ENCODE peak calls at places on chromosomes 16 and 17, in nine cellular contexts. B, T, L, X, C, E, S, J and G are unnamed samples. For H3K4me1 and H3K9me3, the result is how much of the 10 kb centered on the place peaks cover.

GRCh38 chr16:19294156-19294649 is 8.7 kb downstream of the CLEC19A start:
- DNase-seq in B (no peak), T (peak), L (peak), X (no peak), C (peak), E (peak), S (no peak), J (no peak), G (peak)

GRCh38 chr17:50843150-50843905 is 7.9 kb downstream of the WFIKKN2 start:
- DNase-seq in B (no peak), T (no peak), L (no peak), X (no peak), C (peak), E (no peak), S (no peak), J (no peak), G (no peak)

GRCh38 chr17:32881054-32881453 is 4.1 kb upstream of the MYO1D start:
- DNase-seq in B (no peak), T (no peak), L (no peak), X (no peak), C (no peak), E (no peak), S (no peak), J (peak), G (no peak)

GRCh38 chr17:50206604-50207293 is 5.3 kb upstream of the COL1A1 start:
- DNase-seq in B (peak), T (peak), L (no peak), X (peak), C (no peak), E (peak), S (peak), J (peak), G (peak)

GRCh38 chr17:57606111-57606875 is 138.8 kb downstream of the CCDC182 start:
- DNase-seq in B (no peak), T (no peak), L (no peak), X (no peak), C (peak), E (no peak), S (no peak), J (no peak), G (no peak)

GRCh38 chr17:41873559-41874292 is 8.5 kb upstream of the KLHL11 start:
- DNase-seq in B (no peak), T (no peak), L (no peak), X (no peak), C (no peak), E (no peak), S (no peak), J (peak), G (no peak)

GRCh38 chr17:31472137-31472536 is 80.7 kb downstream of the RAB11FIP4 start:
- DNase-seq in B (no peak), T (no peak), L (no peak), X (no peak), C (no peak), E (no peak), S (no peak), J (no peak), G (no peak)

GRCh38 chr17:43994272-43995149 is 9.9 kb upstream of the NAGS start:
- DNase-seq in B (peak), T (peak), L (peak), X (peak), C (peak), E (peak), S (peak), J (peak), G (peak)

GRCh38 chr16:49349446-49350168 is 24.0 kb upstream of the C16orf78 start:
- DNase-seq in B (no peak), T (no peak), L (no peak), X (no peak), C (no peak), E (no peak), S (no peak), J (no peak), G (no peak)

GRCh38 chr17:4476017-4476416 is 22.7 kb upstream of the SPNS2 start:
- DNase-seq in B (peak), T (no peak), L (no peak), X (no peak), C (no peak), E (no peak), S (no peak), J (no peak), G (no peak)

GRCh38 chr16:18839555-18839954 is 38.2 kb upstream of the ARL6IP1 start:
- DNase-seq in B (peak), T (no peak), L (no peak), X (no peak), C (no peak), E (no peak), S (no peak), J (no peak), G (no peak)

GRCh38 chr17:68424861-68425260 is 32.4 kb downstream of the WIPI1 start:
- DNase-seq in B (peak), T (no peak), L (no peak), X (no peak), C (peak), E (no peak), S (no peak), J (no peak), G (no peak)

GRCh38 chr17:80919331-80920284 is 72.0 kb upstream of the CHMP6 start:
- DNase-seq in B (no peak), T (no peak), L (no peak), X (no peak), C (no peak), E (no peak), S (peak), J (no peak), G (peak)

GRCh38 chr17:45672301-45672700 is 111.8 kb upstream of the CRHR1 start:
- DNase-seq in B (no peak), T (no peak), L (no peak), X (no peak), C (no peak), E (no peak), S (no peak), J (no peak), G (no peak)

GRCh38 chr16:46920402-46921068 is 36.4 kb downstream of the GPT2 start:
- DNase-seq in B (peak), T (no peak), L (peak), X (no peak), C (peak), E (no peak), S (no peak), J (no peak), G (no peak)

GRCh38 chr17:61088556-61088955 is 311.1 kb upstream of the TBX2 start:
- DNase-seq in B (no peak), T (no peak), L (no peak), X (peak), C (no peak), E (no peak), S (no peak), J (no peak), G (no peak)

GRCh38 chr16:52557236-52557635 is 10.3 kb upstream of the TOX3 start:
- DNase-seq in B (peak), T (no peak), L (no peak), X (no peak), C (no peak), E (no peak), S (no peak), J (no peak), G (no peak)

GRCh38 chr16:71537643-71538042 is 11.4 kb downstream of the CHST4 start:
- DNase-seq in B (peak), T (no peak), L (peak), X (peak), C (peak), E (no peak), S (no peak), J (peak), G (no peak)

DNA sequence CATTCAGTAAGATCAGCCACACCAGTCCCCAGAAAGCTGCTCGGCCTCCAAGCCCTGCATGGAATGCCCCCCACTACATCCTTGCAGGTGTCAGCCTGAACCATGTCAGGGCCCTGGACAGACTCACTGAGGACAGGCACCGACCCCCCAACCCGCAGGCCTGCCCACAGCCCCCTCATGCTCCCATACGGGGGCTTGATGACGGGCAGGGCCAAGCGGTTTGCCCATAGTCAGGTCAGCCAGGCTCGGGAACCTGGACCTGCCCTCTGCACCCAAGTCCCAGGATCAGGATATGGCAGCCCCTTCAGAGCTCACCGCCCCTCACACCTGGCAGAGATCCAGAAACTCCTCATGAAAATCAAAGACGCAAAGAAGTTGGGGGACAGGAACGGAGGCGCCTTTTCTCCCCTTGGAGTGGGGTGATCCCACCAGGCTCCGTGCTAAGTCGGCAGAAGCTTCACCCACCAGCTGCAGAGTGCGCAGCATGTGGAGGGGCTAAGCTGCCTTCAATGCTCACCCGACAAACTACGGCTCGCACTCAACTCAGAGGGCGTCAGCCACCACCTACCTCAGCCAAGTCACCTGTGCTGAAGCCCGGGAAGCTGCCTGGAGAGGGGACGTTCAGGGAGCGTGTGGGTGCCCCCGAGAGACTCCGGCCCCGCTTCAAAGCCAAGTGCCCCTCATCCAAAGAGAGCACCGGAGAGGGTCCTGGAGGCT is 26.5 kb downstream of the GNPTG start:
- DNase-seq in B (no peak), T (no peak), L (no peak), X (no peak), C (no peak), E (no peak), S (no peak), J (no peak), G (no peak)
- H3K4me3 ChIP-seq in B (peak), T (peak), L (no peak), X (peak), C (no peak), E (peak), S (no peak), J (peak), G (no peak)

GRCh38 chr17:77393867-77394539 is 253.2 kb downstream of the SEC14L1 start:
- DNase-seq in B (no peak), T (no peak), L (no peak), X (no peak), C (no peak), E (no peak), S (no peak), J (no peak), G (no peak)

GRCh38 chr17:77391668-77392375 is 251.1 kb downstream of the SEC14L1 start:
- DNase-seq in B (peak), T (peak), L (no peak), X (peak), C (no peak), E (no peak), S (peak), J (peak), G (peak)

GRCh38 chr17:77392376-77393273 is 251.9 kb downstream of the SEC14L1 start:
- DNase-seq in B (peak), T (peak), L (peak), X (no peak), C (peak), E (peak), S (peak), J (peak), G (no peak)

GRCh38 chr17:77394540-77395295 is 253.9 kb downstream of the SEC14L1 start:
- DNase-seq in B (peak), T (no peak), L (peak), X (no peak), C (peak), E (no peak), S (no peak), J (no peak), G (no peak)

DNA sequence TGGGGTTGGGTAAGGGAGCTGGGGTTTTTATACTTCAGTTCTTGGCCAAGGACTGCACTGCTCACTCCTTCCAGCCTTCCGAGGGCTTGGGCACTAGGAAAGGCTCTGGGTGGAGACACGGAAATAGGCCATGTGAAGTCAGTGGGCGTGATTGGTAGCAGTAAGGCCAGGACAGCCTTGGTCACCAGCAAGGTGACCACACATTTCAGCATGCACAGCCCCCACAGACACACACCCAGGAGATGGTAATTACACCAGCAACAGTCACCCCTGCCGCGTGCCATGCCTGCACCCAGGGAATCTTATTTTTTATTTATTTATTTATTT is 252.5 kb downstream of the SEC14L1 start:
- DNase-seq in B (no peak), T (no peak), L (no peak), X (no peak), C (no peak), E (no peak), S (no peak), J (peak), G (no peak)
- H3K4me1 ChIP-seq in B (under half), T (half or more), L (half or more), X (half or more), C (half or more), E (half or more), S (under half), J (half or more), G (under half)

DNA sequence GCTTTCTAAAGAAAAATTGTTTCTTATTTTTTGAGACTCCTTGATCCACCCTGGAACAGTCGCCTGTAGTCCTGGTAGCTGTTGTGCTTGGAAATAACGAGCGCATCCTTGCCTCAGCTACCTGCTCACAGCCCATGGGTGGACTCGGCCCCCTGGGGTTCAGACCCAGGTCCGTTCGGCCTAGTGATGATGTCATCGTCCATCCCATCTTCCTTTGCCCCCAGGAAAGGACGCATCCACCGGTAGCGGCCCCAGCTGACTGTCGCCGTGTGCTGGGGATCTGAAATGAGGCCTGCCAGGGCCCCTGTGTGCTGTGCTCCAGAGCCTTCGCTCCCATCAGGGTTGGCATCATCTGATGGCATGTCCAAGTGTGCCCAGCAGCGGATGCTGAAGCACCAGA is 12.0 kb upstream of the CACNG1 start:
- DNase-seq in B (no peak), T (no peak), L (no peak), X (no peak), C (no peak), E (no peak), S (no peak), J (no peak), G (no peak)
- H3K9me3 ChIP-seq in B (under half), T (under half), L (under half), X (under half), C (under half), E (under half), S (under half), J (under half), G (under half)

DNA sequence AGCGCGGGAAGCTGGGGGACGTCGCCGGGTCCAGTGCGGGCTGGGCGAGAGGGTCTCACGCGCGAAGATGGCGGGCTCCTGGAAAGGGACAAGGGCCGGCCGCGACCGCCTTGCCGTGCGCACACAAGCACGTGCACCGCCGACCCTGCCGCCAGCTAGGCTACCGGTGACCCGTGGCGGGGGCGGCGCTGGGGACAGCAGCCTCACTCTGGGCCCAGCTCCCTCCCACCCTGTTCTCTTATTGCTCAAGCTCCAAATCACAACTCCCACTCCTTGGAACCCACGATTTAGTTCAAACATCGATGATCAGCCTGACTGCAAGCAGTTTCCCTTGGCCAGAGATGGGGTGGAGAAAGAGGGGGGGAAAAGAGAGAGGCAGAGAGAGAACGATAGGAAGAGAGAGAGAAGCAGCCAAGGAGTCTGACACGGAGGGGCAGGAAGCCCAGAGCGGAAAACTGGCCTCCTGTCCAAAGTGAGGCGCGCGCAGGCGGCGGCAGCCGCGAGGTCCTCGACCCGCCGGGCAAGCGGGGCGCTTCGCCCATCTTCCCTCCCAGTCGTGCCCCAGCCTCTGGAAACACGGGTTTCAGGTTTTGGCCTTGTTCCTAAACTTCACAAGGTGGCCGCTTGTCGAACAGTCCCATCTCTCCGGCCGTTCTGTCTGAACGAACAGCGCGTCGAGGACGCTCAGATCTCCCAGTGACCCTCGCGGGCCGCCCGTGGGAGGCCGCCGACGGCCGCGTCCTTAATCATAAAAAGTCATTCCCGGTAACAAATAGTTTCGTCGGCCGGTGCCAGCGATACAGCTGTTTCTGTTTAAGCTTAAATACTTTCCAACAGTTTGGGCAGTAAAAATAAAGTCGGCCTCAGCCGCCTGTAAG is 1.7 kb upstream of the CBX8 start:
- DNase-seq in B (no peak), T (no peak), L (no peak), X (no peak), C (no peak), E (no peak), S (no peak), J (peak), G (no peak)
- H3K4me3 ChIP-seq in B (peak), T (peak), L (no peak), X (no peak), C (peak), E (peak), S (peak), J (peak), G (no peak)

GRCh38 chr17:9009737-9010136 is 11.6 kb upstream of the NTN1 start:
- DNase-seq in B (no peak), T (no peak), L (no peak), X (no peak), C (no peak), E (no peak), S (no peak), J (no peak), G (no peak)
- H3K4me1 ChIP-seq in B (under half), T (under half), L (under half), X (under half), C (under half), E (under half), S (under half), J (under half), G (under half)